ENCODE peak calls at places on chromosomes 6 and 20, in six cellular contexts. H is left lung; R is AG09319; G is CD8-positive, alpha-beta T cell; K is fibroblast of mammary gland; A is BJ. I is an unnamed sample.

GRCh38 chr6:140105857-140106256 is 731.4 kb upstream of the CITED2 start:
- DNase-seq in H (no peak), R (no peak), G (no peak), K (peak), A (no peak), I (no peak)

GRCh38 chr6:74936886-74937285 is 269.0 kb downstream of the COL12A1 start:
- DNase-seq in H (no peak), R (peak), G (no peak), K (peak), A (peak), I (no peak)

GRCh38 chr6:67884442-67884841 is 750.6 kb upstream of the ADGRB3 start:
- DNase-seq in H (no peak), R (no peak), G (no peak), K (no peak), A (no peak), I (no peak)

GRCh38 chr6:938271-939046 is 245.5 kb upstream of the EXOC2 start:
- DNase-seq in H (no peak), R (no peak), G (no peak), K (no peak), A (no peak), I (no peak)

GRCh38 chr6:160238234-160238633 is 20.4 kb downstream of the SLC22A2 start:
- DNase-seq in H (no peak), R (peak), G (no peak), K (peak), A (no peak), I (no peak)

GRCh38 chr6:170365581-170365980 is 59.0 kb downstream of the FAM120B start:
- DNase-seq in H (no peak), R (no peak), G (no peak), K (no peak), A (no peak), I (no peak)

GRCh38 chr20:24477831-24478547 is 8.6 kb downstream of the SYNDIG1 start:
- DNase-seq in H (no peak), R (no peak), G (no peak), K (no peak), A (no peak), I (no peak)

GRCh38 chr20:20627471-20627870 is 85.0 kb downstream of the RALGAPA2 start:
- DNase-seq in H (no peak), R (no peak), G (no peak), K (no peak), A (no peak), I (no peak)

GRCh38 chr6:17705778-17706579 is 746 bp downstream of the NUP153 start:
- DNase-seq in H (peak), R (no peak), G (peak), K (peak), A (no peak), I (peak)

GRCh38 chr20:4109587-4109986 is 94.2 kb upstream of the RNF24 start:
- DNase-seq in H (no peak), R (no peak), G (no peak), K (no peak), A (no peak), I (no peak)

GRCh38 chr20:32828029-32828666 is 8.4 kb downstream of the MAPRE1 start:
- DNase-seq in H (no peak), R (no peak), G (no peak), K (peak), A (no peak), I (no peak)

GRCh38 chr6:42367353-42368011 is 84.2 kb downstream of the TRERF1 start:
- DNase-seq in H (no peak), R (no peak), G (no peak), K (no peak), A (no peak), I (peak)

GRCh38 chr6:144158133-144158532 is 7.8 kb downstream of the STX11 start:
- DNase-seq in H (no peak), R (peak), G (no peak), K (peak), A (peak), I (no peak)

GRCh38 chr6:112203577-112204349 is 50.6 kb downstream of the LAMA4 start:
- DNase-seq in H (no peak), R (no peak), G (no peak), K (peak), A (no peak), I (no peak)

GRCh38 chr6:82408952-82409421 is 45.4 kb downstream of the TPBG start:
- DNase-seq in H (no peak), R (no peak), G (no peak), K (peak), A (no peak), I (no peak)

GRCh38 chr6:125789576-125790402 is 971 bp upstream of the NCOA7 start:
- DNase-seq in H (peak), R (no peak), G (peak), K (peak), A (no peak), I (peak)

GRCh38 chr6:125789167-125789566 is 1.6 kb upstream of the NCOA7 start:
- DNase-seq in H (no peak), R (no peak), G (no peak), K (no peak), A (no peak), I (no peak)

GRCh38 chr6:125790403-125791150 is at the start of gene NCOA7:
- DNase-seq in H (peak), R (no peak), G (peak), K (peak), A (no peak), I (peak)

GRCh38 chr6:125784365-125784764 is 6.4 kb upstream of the NCOA7 start:
- DNase-seq in H (no peak), R (no peak), G (no peak), K (peak), A (no peak), I (no peak)

GRCh38 chr6:125787791-125788190 is 3.0 kb upstream of the NCOA7 start:
- DNase-seq in H (no peak), R (no peak), G (no peak), K (peak), A (no peak), I (no peak)
- TF ChIP-seq CTCF in H (peak), R (peak), G (no peak), K (peak), A (peak), I (no peak)

DNA sequence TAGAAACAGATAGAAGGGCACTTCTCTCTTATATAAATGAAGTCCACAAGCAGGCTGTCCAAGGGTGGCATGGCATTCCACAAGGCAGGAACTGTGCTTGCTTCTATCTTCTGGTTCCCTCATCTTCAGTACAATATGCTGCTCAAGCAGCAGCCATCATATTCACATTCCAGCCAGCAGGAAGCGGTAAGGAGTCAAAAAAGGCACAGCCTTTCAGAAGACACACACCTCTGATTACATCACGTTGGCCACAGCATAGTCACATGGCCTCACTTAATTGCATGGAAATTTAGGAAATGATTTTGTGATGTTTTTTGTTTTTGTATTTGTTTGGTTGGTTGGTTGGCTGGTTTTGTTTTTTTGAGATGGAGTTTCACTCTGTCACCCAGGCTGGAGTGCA is 19.0 kb downstream of the REM1 start:
- DNase-seq in H (no peak), R (no peak), G (no peak), K (peak), A (no peak), I (no peak)
- TF ChIP-seq CTCF in H (peak), R (peak), G (no peak), K (peak), A (peak), I (no peak)

GRCh38 chr6:136378888-136379287 is 89.2 kb upstream of the BCLAF1 start:
- DNase-seq in H (no peak), R (no peak), G (no peak), K (peak), A (no peak), I (no peak)
- TF ChIP-seq CTCF in H (no peak), R (no peak), G (no peak), K (peak), A (peak), I (no peak)

GRCh38 chr20:8951136-8951535 is 117.8 kb upstream of the PLCB4 start:
- DNase-seq in H (no peak), R (no peak), G (no peak), K (no peak), A (no peak), I (no peak)

GRCh38 chr20:8953300-8953699 is 115.6 kb upstream of the PLCB4 start:
- DNase-seq in H (no peak), R (no peak), G (no peak), K (no peak), A (no peak), I (no peak)
- TF ChIP-seq CTCF in H (no peak), R (no peak), G (no peak), K (peak), A (peak), I (no peak)

GRCh38 chr6:104768906-104769305 is 90.8 kb downstream of the HACE1 start:
- DNase-seq in H (no peak), R (no peak), G (no peak), K (no peak), A (no peak), I (no peak)
- TF ChIP-seq CTCF in H (no peak), R (no peak), G (no peak), K (no peak), A (no peak), I (no peak)

GRCh38 chr6:92132446-92132845 is 1286.9 kb downstream of the EPHA7 start:
- DNase-seq in H (no peak), R (no peak), G (no peak), K (no peak), A (peak), I (no peak)

GRCh38 chr6:92130944-92131343 is 1288.4 kb downstream of the EPHA7 start:
- DNase-seq in H (no peak), R (no peak), G (no peak), K (no peak), A (no peak), I (no peak)

GRCh38 chr6:92126983-92127382 is 1292.4 kb downstream of the EPHA7 start:
- DNase-seq in H (no peak), R (no peak), G (no peak), K (no peak), A (no peak), I (no peak)

DNA sequence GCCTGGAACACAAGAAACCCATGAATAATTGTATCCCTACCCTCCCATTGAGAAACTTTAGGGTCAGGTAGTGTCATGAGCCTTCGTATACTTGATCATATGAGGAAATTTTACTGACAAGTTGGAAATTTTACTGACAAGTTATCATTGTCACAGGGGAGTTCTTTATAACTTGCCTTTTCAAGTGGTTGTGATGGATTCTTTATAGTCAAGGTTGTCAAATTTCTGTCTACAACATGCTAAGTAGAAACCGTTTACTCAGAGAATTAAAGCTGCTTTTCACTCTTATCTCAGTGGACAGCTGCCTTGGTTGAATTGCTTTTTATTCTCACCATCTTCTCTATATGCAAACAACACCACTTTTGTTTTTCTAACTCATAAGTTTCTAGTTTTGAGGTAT is 1286.4 kb downstream of the EPHA7 start:
- DNase-seq in H (no peak), R (no peak), G (no peak), K (no peak), A (no peak), I (no peak)
- TF ChIP-seq CTCF in H (no peak), R (no peak), G (no peak), K (no peak), A (no peak), I (no peak)

DNA sequence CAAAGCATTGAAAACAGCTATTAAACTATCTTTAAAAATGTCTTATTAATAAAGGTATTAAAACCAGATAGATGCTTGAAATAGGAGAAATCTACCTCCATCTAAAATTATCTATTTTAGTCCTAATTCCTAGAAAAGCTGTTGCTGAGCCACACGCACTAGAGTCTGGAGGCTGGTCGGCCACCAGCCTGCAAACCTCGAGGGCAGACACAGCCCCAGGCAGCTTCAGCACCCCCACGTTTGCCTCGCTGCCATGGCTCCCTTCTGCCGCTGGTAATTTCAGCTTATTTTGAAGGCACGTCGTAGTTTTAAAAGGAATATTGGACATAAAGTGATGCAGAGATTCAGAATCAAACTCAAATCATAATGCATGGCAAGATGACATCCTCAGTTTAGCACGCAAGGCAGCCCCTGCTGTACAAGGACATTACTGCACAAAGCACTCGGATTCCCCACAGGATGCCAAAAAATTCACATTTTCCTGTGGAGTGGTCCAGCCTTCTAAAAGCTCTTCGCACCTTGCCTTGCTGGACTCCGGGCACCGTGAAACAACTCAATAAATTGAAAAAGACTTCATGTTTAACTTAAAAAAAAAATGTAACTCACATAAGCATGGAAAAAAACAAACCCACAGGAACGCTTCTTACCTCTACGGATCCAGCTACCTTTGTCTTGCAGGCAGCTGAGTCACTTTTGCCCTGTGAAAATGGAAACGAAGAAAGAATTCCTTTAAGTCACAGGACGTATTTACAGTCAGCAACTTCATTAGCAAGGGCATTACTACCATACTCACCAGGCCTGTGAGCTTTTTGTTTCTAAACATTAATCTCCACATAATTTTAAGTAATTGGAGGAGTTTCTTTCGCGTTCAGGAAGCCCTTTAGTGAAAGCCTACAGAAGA is 143.4 kb upstream of the RPS6KA2 start:
- DNase-seq in H (no peak), R (no peak), G (no peak), K (peak), A (no peak), I (no peak)
- TF ChIP-seq CTCF in H (no peak), R (peak), G (no peak), K (peak), A (peak), I (no peak)

DNA sequence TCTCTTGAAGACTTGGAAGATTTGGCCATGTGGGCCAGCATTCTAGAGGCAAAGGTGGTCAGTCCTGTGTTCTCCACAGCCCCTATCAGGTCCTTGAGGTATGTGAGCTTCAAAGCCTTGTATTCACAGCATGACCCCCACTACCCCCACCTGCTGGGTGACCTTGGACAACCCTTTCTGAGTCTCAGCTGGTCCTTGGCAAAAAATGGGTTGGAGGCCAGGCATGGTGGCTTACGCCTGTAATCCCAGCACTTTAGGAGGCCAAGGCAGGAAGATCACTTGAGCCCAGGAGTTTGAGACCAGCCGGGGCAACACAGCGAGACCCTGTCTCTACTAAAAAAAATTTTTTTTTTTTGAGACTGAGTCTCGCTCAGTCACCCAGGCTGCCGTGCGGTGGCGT is 42.6 kb downstream of the UBE2V1 start:
- DNase-seq in H (no peak), R (no peak), G (no peak), K (no peak), A (no peak), I (no peak)
- TF ChIP-seq CTCF in H (no peak), R (no peak), G (no peak), K (no peak), A (no peak), I (no peak)

DNA sequence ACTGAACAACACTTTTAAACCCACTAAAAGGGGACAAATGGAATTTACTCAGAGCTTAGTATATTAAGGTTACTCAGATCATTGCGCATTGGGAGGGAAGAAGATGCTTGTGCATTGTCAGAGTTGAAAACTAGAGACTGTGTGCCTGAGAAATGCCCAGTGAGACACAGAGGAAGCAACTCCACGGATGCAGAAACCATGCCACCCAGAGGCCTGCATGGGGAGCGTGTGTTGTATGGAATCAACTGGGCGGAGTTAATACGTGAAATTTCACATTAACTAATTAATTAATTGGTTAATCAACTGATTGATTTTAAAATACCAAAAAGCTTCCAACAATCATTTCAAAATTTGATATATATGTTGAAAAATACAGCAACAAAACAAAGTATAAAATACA is 391.6 kb downstream of the PLCB1 start:
- DNase-seq in H (no peak), R (no peak), G (no peak), K (no peak), A (no peak), I (no peak)
- TF ChIP-seq CTCF in H (no peak), R (no peak), G (no peak), K (peak), A (no peak), I (no peak)

I was measured in natural killer cell.